ENCODE peak calls at places on chromosomes 4 and X, in six cellular contexts. B is brain microvascular endothelial cell; A is neural progenitor cell; Y is CD4-positive, alpha-beta memory T cell; J is Peyer's patch; N is M059J. H is an unnamed sample.
A peak's percentile ranks its signal among the peaks of the same experiment; 100 is the strongest.

GRCh38 chrX:13898603-13899002 is 81.7 kb upstream of the GPM6B start:
- DNase-seq in B (no peak), A (no peak), Y (no peak), J (no peak), N (peak; percentile 21), H (no peak)

GRCh38 chrX:44306336-44306735 is 37.1 kb downstream of the EFHC2 start:
- DNase-seq in B (peak; percentile 4), A (no peak), Y (no peak), J (no peak), N (peak; percentile 47), H (no peak)

GRCh38 chr4:93573285-93573684 is 255.3 kb upstream of the ATOH1 start:
- DNase-seq in B (no peak), A (no peak), Y (no peak), J (no peak), N (no peak), H (no peak)

GRCh38 chr4:18938343-18939109 is 917.0 kb upstream of the LCORL start:
- DNase-seq in B (no peak), A (no peak), Y (no peak), J (no peak), N (no peak), H (peak; percentile 16)

GRCh38 chrX:64894454-64895038 is 81.7 kb downstream of the ZC4H2 start:
- DNase-seq in B (no peak), A (peak; percentile 69), Y (peak; percentile 23), J (peak; percentile 16), N (no peak), H (no peak)

GRCh38 chr4:186472948-186473347 is 82.4 kb downstream of the MTNR1A start:
- DNase-seq in B (no peak), A (peak; percentile 39), Y (no peak), J (no peak), N (peak; percentile 30), H (peak; percentile 23)

GRCh38 chr4:30429813-30430466 is 290.2 kb upstream of the PCDH7 start:
- DNase-seq in B (peak; percentile 6), A (no peak), Y (no peak), J (no peak), N (peak; percentile 39), H (peak; percentile 78)

GRCh38 chrX:107764845-107765608 is 10.6 kb downstream of the TSC22D3 start:
- DNase-seq in B (no peak), A (no peak), Y (no peak), J (no peak), N (no peak), H (no peak)

GRCh38 chrX:153153516-153153915 is 25.6 kb upstream of the MAGEA1 start:
- DNase-seq in B (no peak), A (no peak), Y (no peak), J (no peak), N (peak; percentile 1), H (no peak)

GRCh38 chr4:103032575-103032974 is 13.1 kb upstream of the SLC9B1 start:
- DNase-seq in B (peak; percentile 29), A (peak; percentile 71), Y (no peak), J (no peak), N (peak; percentile 51), H (peak; percentile 19)

GRCh38 chrX:53223955-53224859 is 800 bp downstream of the KDM5C start:
- DNase-seq in B (peak; percentile 33), A (peak; percentile 55), Y (peak; percentile 49), J (peak; percentile 22), N (peak; percentile 82), H (peak; percentile 48)

GRCh38 chr4:14994242-14994641 is 8.0 kb upstream of the CPEB2 start:
- DNase-seq in B (peak; percentile 42), A (no peak), Y (no peak), J (no peak), N (peak; percentile 53), H (no peak)

GRCh38 chr4:38177792-38178665 is 217.8 kb downstream of the PTTG2 start:
- DNase-seq in B (no peak), A (no peak), Y (peak; percentile 37), J (peak; percentile 50), N (no peak), H (no peak)

GRCh38 chr4:40980318-40980883 is 230.6 kb downstream of the NSUN7 start:
- DNase-seq in B (no peak), A (peak; percentile 54), Y (no peak), J (no peak), N (peak; percentile 30), H (no peak)

GRCh38 chrX:74321191-74321590 is 17.2 kb downstream of the ZCCHC13 start:
- DNase-seq in B (no peak), A (no peak), Y (no peak), J (no peak), N (no peak), H (no peak)

GRCh38 chrX:103536071-103536470 is 16.8 kb upstream of the RAB40A start:
- DNase-seq in B (no peak), A (no peak), Y (no peak), J (no peak), N (no peak), H (no peak)

GRCh38 chrX:1172496-1172895 is 40.0 kb downstream of the CRLF2 start:
- DNase-seq in B (no peak), A (no peak), Y (no peak), J (no peak), N (no peak), H (no peak)

GRCh38 chr4:16967722-16968121 is 69.3 kb upstream of the LDB2 start:
- DNase-seq in B (no peak), A (no peak), Y (no peak), J (no peak), N (peak; percentile 48), H (no peak)

GRCh38 chr4:164488114-164488513 is 265.8 kb upstream of the SMIM31 start:
- DNase-seq in B (no peak), A (no peak), Y (no peak), J (no peak), N (peak; percentile 1), H (no peak)

GRCh38 chr4:38101563-38101962 is 141.4 kb downstream of the PTTG2 start:
- DNase-seq in B (peak; percentile 62), A (no peak), Y (no peak), J (no peak), N (peak; percentile 94), H (no peak)

GRCh38 chr4:54840992-54841768 is 183.4 kb downstream of the KIT start:
- DNase-seq in B (peak; percentile 33), A (peak; percentile 18), Y (no peak), J (no peak), N (peak; percentile 44), H (no peak)

GRCh38 chrX:134173541-134174272 is 63.3 kb upstream of the CCDC160 start:
- DNase-seq in B (no peak), A (peak; percentile 77), Y (no peak), J (peak; percentile 18), N (no peak), H (no peak)